ENCODE peak calls at places on chromosome 2, in six cellular contexts. H, O, L, Y, P and E are unnamed samples.

GRCh38 chr2:105873721-105874120 is 129.0 kb downstream of the NCK2 start:
- DNase-seq in H (peak), O (no peak), L (no peak), Y (peak), P (no peak), E (peak)

GRCh38 chr2:28355521-28356094 is 37.0 kb upstream of the FOSL2 start:
- DNase-seq in H (peak), O (peak), L (no peak), Y (peak), P (no peak), E (peak)

GRCh38 chr2:236951830-236952475 is 133.7 kb upstream of the COPS8 start:
- DNase-seq in H (no peak), O (no peak), L (no peak), Y (no peak), P (no peak), E (no peak)

GRCh38 chr2:213121677-213122076 is 29.7 kb downstream of the IKZF2 start:
- DNase-seq in H (no peak), O (no peak), L (no peak), Y (no peak), P (no peak), E (no peak)

GRCh38 chr2:190838492-190838910 is 42.1 kb upstream of the GLS start:
- DNase-seq in H (peak), O (no peak), L (no peak), Y (peak), P (no peak), E (no peak)

GRCh38 chr2:234422895-234423505 is 73.9 kb downstream of the ARL4C start:
- DNase-seq in H (no peak), O (no peak), L (peak), Y (no peak), P (no peak), E (no peak)

GRCh38 chr2:131493199-131494018 is 1.2 kb upstream of the MZT2A start:
- DNase-seq in H (peak), O (no peak), L (no peak), Y (no peak), P (no peak), E (no peak)

GRCh38 chr2:199471443-199472057 is 13.8 kb upstream of the SATB2 start:
- DNase-seq in H (peak), O (peak), L (peak), Y (peak), P (no peak), E (peak)

GRCh38 chr2:43764086-43764710 is 9.6 kb upstream of the DYNC2LI1 start:
- DNase-seq in H (peak), O (no peak), L (no peak), Y (no peak), P (no peak), E (no peak)

GRCh38 chr2:81481242-81481993 is 1176.9 kb upstream of the LRRTM1 start:
- DNase-seq in H (no peak), O (peak), L (no peak), Y (peak), P (no peak), E (no peak)

GRCh38 chr2:238174701-238175100 is 15.9 kb downstream of the ERFE start:
- DNase-seq in H (no peak), O (no peak), L (no peak), Y (no peak), P (no peak), E (no peak)

GRCh38 chr2:238171575-238172187 is 12.9 kb downstream of the ERFE start:
- DNase-seq in H (peak), O (no peak), L (no peak), Y (no peak), P (no peak), E (no peak)

GRCh38 chr2:238174291-238174690 is 15.5 kb downstream of the ERFE start:
- DNase-seq in H (no peak), O (no peak), L (no peak), Y (no peak), P (no peak), E (no peak)

GRCh38 chr2:238172439-238172838 is 13.7 kb downstream of the ERFE start:
- DNase-seq in H (no peak), O (no peak), L (no peak), Y (no peak), P (no peak), E (no peak)

DNA sequence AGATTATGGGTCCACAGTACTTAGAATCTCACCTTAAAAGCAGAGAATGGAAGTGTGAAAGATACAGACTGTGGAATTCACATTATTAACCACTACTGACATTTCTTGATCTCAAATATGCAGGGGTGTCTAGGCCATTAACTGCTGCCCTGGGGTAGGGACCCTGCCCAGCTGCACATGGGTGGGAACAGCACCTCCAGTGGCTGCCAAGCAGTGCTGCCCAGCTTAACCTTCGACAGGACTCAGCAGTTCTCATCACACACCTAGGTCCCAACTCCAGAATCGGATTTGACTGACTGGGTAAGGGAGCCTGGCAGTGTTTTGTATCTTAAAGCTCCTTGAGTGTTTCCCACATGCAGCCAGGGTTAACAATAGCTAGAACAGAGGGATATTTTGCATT is 14.9 kb downstream of the ERFE start:
- DNase-seq in H (no peak), O (no peak), L (no peak), Y (no peak), P (no peak), E (no peak)
- TF ChIP-seq CTCF in H (no peak), O (no peak), L (no peak), Y (no peak), P (no peak), E (no peak)

DNA sequence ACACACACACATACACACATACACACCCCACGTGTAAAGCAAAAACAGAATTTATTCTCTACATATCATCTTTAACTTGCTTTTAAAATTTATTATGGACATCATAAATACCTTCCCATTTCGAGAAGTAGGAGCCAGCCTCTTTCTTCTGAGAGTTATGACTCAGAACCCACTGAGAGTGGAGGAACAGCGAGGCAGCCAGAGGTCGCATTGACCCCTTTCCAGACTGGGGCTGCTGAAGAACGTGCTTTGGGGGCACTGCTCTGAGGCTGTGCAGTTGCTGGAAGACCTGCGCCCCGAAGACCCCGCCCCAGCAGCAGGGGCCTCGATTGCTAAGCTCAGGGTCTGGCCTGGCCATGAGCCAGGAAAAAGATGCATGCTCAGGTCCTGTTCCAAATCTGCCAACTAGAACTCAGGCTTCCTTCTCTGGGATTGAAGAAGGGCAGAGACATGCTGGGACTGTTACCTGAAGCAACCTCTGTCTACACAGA is 133.8 kb upstream of the TWIST2 start:
- DNase-seq in H (peak), O (no peak), L (no peak), Y (no peak), P (no peak), E (no peak)
- TF ChIP-seq CTCF in H (no peak), O (no peak), L (no peak), Y (no peak), P (no peak), E (no peak)

DNA sequence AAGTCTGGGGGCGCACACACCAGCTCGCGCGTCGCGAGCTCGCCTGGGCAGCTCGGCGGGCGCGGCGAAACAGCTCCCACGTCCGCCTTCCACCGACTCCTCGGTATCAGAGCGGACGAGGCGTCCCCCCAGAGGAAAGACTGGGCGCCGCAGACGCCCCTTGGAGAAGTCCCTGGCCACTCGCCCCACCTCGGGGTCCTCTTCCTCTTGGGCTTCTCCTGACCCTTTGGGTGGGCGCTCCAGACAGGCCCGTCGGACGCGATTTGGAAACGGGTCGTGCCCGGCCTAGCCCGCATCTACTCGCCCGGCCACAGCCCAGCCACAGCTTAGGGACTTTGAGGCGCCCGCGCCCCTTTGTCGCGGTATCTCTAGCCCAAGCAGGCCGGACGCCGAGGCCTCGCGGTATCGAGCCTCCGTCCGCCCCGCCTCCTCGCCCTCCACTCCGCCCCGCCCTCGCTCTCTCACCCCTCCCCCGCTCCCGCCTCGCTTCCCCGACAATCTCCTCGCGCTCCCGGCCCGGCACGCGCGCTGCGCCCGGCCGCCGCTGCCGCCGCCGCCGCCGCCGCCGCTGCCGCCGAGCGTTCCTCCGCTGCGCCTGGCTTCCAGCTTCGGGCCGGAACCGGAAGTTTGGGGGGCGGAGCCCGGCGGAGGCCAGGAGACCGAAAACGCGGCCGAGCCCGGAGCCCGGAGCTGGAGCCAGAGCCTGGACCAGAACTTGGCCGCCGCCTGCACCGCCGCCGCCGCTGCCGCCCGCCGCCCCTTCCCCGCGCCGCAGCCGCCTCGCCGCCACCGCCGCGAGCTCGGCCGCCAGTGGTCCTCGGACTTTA is 752 bp upstream of the ACVR2A start:
- DNase-seq in H (peak), O (peak), L (peak), Y (peak), P (peak), E (peak)
- TF ChIP-seq CTCF in H (peak), O (peak), L (no peak), Y (no peak), P (no peak), E (no peak)

DNA sequence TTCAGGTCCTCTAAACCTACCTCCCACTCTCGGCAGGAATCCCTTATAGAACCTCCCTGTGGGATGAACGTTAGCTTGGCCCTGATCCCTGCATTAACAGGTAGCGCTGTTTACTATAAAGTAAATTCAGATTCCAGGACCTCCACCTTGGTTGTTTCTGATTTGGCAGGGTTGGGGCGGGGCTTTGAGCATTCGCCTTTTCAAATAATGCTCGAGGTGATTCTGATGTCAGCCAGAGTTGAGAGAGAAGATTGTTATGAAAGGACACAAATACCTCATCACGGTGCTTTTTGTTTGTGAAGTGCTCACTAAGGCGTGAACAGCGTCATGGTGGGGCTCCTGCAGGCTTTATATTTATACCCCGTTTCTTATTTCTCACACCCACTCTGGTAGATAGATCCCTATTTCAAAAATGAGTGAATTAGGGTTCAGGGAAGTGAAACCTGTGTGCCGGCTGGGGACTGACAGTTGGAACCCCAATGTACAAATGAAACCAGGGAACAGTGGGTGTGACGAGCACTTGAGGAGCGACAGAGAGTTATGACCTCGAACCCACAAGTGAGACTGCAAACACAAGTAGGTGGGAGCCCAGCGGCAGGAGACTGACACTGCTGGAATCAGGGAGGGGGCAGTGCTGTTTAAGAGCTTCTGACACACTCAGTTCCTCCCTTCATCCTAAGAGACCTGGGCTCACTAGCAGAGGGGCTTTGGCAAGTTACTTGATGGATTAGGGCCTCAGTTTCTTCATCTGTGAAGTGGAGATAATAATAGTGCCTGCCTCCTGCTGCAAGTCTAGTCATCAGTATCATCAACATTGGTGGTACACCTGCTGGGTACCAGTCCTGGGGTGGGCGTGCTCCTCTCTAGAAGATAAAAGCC is 14.3 kb upstream of the CXCR4 start:
- DNase-seq in H (no peak), O (no peak), L (peak), Y (no peak), P (no peak), E (no peak)
- TF ChIP-seq CTCF in H (no peak), O (no peak), L (peak), Y (no peak), P (no peak), E (no peak)

GRCh38 chr2:32930436-32930835 is 16.3 kb upstream of the LTBP1 start:
- DNase-seq in H (no peak), O (no peak), L (no peak), Y (no peak), P (no peak), E (no peak)
- TF ChIP-seq CTCF in H (no peak), O (no peak), L (no peak), Y (no peak), P (no peak), E (no peak)

GRCh38 chr2:85602476-85603234 is at the start of gene TMEM150A:
- DNase-seq in H (peak), O (peak), L (peak), Y (peak), P (peak), E (peak)
- TF ChIP-seq CTCF in H (no peak), O (peak), L (peak), Y (no peak), P (peak), E (no peak)

DNA sequence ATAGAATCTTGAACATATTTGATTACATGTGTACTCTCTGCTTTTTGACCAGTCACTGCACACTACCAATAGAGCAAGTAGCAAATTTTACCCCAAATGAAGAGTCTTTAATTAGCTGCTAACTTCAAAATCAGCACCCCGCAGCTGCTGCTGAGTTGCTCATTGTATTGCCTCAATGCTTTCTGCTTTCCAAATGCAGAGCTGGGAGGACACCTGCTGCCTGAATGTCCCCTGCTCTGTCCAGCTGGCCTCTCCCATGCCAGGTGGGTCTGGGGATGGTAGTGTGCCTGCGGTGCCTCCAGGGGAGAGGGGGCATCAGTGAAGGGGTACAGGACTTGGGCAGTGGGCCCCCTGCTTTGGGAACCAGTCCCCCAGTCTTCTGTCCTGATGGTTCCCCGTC is 184.8 kb downstream of the PRKCE start:
- DNase-seq in H (no peak), O (no peak), L (no peak), Y (no peak), P (no peak), E (no peak)
- TF ChIP-seq CTCF in H (no peak), O (no peak), L (no peak), Y (no peak), P (no peak), E (no peak)

DNA sequence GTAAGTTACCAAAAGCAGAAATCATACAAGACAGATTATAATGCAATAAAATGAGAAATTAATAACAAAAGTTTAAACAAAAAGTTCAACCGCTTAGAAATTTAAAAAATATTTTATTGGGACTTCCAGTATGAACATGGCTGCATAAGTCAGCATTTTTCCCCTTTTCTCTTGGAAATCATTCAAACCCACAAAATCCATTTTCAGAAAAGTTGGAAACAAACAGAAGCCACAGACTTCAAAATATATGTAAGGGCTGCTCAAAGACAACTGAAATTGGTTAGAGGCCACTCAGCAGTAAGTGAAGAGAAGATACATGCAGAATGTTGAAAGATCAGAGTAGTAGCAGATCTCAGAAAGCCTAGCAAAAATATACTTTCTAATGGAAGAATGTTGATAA is 194.0 kb downstream of the DYSF start:
- DNase-seq in H (no peak), O (no peak), L (no peak), Y (no peak), P (no peak), E (no peak)
- TF ChIP-seq CTCF in H (no peak), O (no peak), L (no peak), Y (no peak), P (no peak), E (no peak)

GRCh38 chr2:170885130-170885791 is 43.8 kb upstream of the GORASP2 start:
- DNase-seq in H (peak), O (no peak), L (no peak), Y (no peak), P (no peak), E (no peak)
- TF ChIP-seq CTCF in H (no peak), O (no peak), L (no peak), Y (no peak), P (no peak), E (no peak)